ENCODE peak calls at places on chromosomes 3 and 15, in four cellular contexts. A, D, B and W are unnamed samples.

GRCh38 chr3:77149382-77149781 is 109.5 kb downstream of the ROBO2 start:
- DNase-seq in A (no peak), D (no peak), B (no peak), W (no peak)

GRCh38 chr3:12972043-12972442 is 101.2 kb downstream of the IQSEC1 start:
- DNase-seq in A (no peak), D (no peak), B (no peak), W (no peak)

GRCh38 chr3:78825118-78825857 is 942.5 kb downstream of the ROBO1 start:
- DNase-seq in A (no peak), D (no peak), B (no peak), W (no peak)

GRCh38 chr15:81296218-81296617 is 27.7 kb downstream of the STARD5 start:
- DNase-seq in A (no peak), D (no peak), B (no peak), W (no peak)

GRCh38 chr15:90557651-90558084 is 27.9 kb downstream of the CRTC3 start:
- DNase-seq in A (no peak), D (no peak), B (no peak), W (peak)

GRCh38 chr3:11727207-11727606 is 83.5 kb upstream of the VGLL4 start:
- DNase-seq in A (peak), D (no peak), B (no peak), W (peak)

GRCh38 chr3:69090021-69090420 is 5.3 kb downstream of the ARL6IP5 start:
- DNase-seq in A (peak), D (no peak), B (no peak), W (peak)

GRCh38 chr15:31248263-31248662 is 78.4 kb upstream of the KLF13 start:
- DNase-seq in A (no peak), D (no peak), B (no peak), W (no peak)

GRCh38 chr15:39555885-39556284 is 25.0 kb upstream of the THBS1 start:
- DNase-seq in A (no peak), D (no peak), B (no peak), W (no peak)

GRCh38 chr15:77112819-77113569 is 42.1 kb upstream of the TSPAN3 start:
- DNase-seq in A (no peak), D (no peak), B (no peak), W (no peak)

GRCh38 chr3:16881896-16882645 is 2.7 kb upstream of the PLCL2 start:
- DNase-seq in A (no peak), D (no peak), B (no peak), W (no peak)

GRCh38 chr3:22372292-22372949 is 621.4 kb upstream of the ZNF385D start:
- DNase-seq in A (no peak), D (no peak), B (no peak), W (no peak)

GRCh38 chr3:25789209-25789595 is 688 bp upstream of the OXSM start:
- DNase-seq in A (no peak), D (no peak), B (no peak), W (no peak)

GRCh38 chr3:52039846-52040245 is 16.5 kb downstream of the DUSP7 start:
- DNase-seq in A (no peak), D (no peak), B (no peak), W (no peak)

GRCh38 chr3:174725303-174725702 is 133.8 kb upstream of the NAALADL2 start:
- DNase-seq in A (no peak), D (no peak), B (no peak), W (no peak)

GRCh38 chr3:115111632-115112031 is 35.5 kb downstream of the ZBTB20 start:
- DNase-seq in A (no peak), D (no peak), B (no peak), W (no peak)

GRCh38 chr3:120908803-120909601 is 997 bp downstream of the STXBP5L start:
- DNase-seq in A (no peak), D (no peak), B (no peak), W (no peak)

GRCh38 chr15:82093774-82094211 is 48.0 kb upstream of the MEX3B start:
- DNase-seq in A (peak), D (no peak), B (no peak), W (peak)

GRCh38 chr3:37072892-37073291 is 79.6 kb downstream of the MLH1 start:
- DNase-seq in A (peak), D (peak), B (no peak), W (no peak)

GRCh38 chr3:146468234-146468931 is 978 bp downstream of the PLSCR2 start:
- DNase-seq in A (peak), D (no peak), B (no peak), W (no peak)

GRCh38 chr15:57861039-57861638 is 154.6 kb downstream of the POLR2M start:
- DNase-seq in A (peak), D (peak), B (no peak), W (peak)

GRCh38 chr15:29514931-29515330 is 245.3 kb upstream of the NSMCE3 start:
- DNase-seq in A (no peak), D (no peak), B (no peak), W (peak)

GRCh38 chr3:190486201-190486865 is 27.6 kb upstream of the IL1RAP start:
- DNase-seq in A (no peak), D (no peak), B (no peak), W (peak)

GRCh38 chr15:70892002-70892911 is at the start of the genes LRRC49 and THAP10:
- DNase-seq in A (peak), D (peak), B (no peak), W (peak)

GRCh38 chr3:15289661-15290060 is 42.7 kb downstream of the SH3BP5 start:
- DNase-seq in A (no peak), D (no peak), B (no peak), W (no peak)

GRCh38 chr3:7293286-7293685 is 432.4 kb downstream of the GRM7 start:
- DNase-seq in A (no peak), D (no peak), B (no peak), W (no peak)

GRCh38 chr3:53023072-53023823 is 22.6 kb downstream of the SFMBT1 start:
- DNase-seq in A (peak), D (no peak), B (no peak), W (no peak)

GRCh38 chr3:184582583-184582982 is 21.0 kb downstream of the EPHB3 start:
- DNase-seq in A (no peak), D (no peak), B (no peak), W (peak)

GRCh38 chr15:58522865-58523264 is 91.1 kb downstream of the LIPC start:
- DNase-seq in A (no peak), D (no peak), B (no peak), W (peak)

GRCh38 chr3:82354181-82354696 is 592.8 kb upstream of the GBE1 start:
- DNase-seq in A (no peak), D (no peak), B (no peak), W (no peak)

GRCh38 chr3:46670000-46670890 is 23.2 kb downstream of the ALS2CL start:
- DNase-seq in A (no peak), D (no peak), B (no peak), W (no peak)

GRCh38 chr3:24343084-24343783 is 151.4 kb downstream of the THRB start:
- DNase-seq in A (peak), D (no peak), B (no peak), W (peak)

GRCh38 chr3:18634451-18634850 is 209.3 kb upstream of the SATB1 start:
- DNase-seq in A (no peak), D (no peak), B (no peak), W (no peak)

GRCh38 chr3:98073486-98073885 is 13.5 kb upstream of the OR5AC2 start:
- DNase-seq in A (no peak), D (no peak), B (no peak), W (no peak)